ENCODE peak calls at places on chromosomes 6 and 20, in eight cellular contexts. One of them, this sample, is unnamed.

GRCh38 chr6:5626727-5627426 is 365.6 kb downstream of the FARS2 start:
- DNase-seq in ascending aorta: no peak
- DNase-seq in HT-29: no peak
- DNase-seq in stimulated activated CD8-positive, alpha-beta memory T cell treated with anti-CD3 and anti-CD28 coated beads, Interleukin-4, amount 100 ng/mL, for 1 hour: no peak
- DNase-seq in CD8-positive, alpha-beta memory T cell: no peak
- DNase-seq in frontal cortex: no peak
- DNase-seq in DMS153: no peak
- DNase-seq in stromal cell of bone marrow: no peak
- DNase-seq in this sample: no peak

GRCh38 chr6:14784596-14785360 is 461.1 kb upstream of the JARID2 start:
- DNase-seq in HT-29: no peak
- DNase-seq in stromal cell of bone marrow: no peak
- DNase-seq in ascending aorta: no peak
- DNase-seq in DMS153: peak; percentile 88
- DNase-seq in CD8-positive, alpha-beta memory T cell: no peak
- DNase-seq in frontal cortex: no peak
- DNase-seq in stimulated activated CD8-positive, alpha-beta memory T cell treated with anti-CD3 and anti-CD28 coated beads, Interleukin-4, amount 100 ng/mL, for 1 hour: no peak
- DNase-seq in this sample: no peak

GRCh38 chr20:51529027-51529749 is 13.3 kb downstream of the NFATC2 start:
- DNase-seq in CD8-positive, alpha-beta memory T cell: peak; percentile 68
- DNase-seq in ascending aorta: no peak
- DNase-seq in DMS153: no peak
- DNase-seq in HT-29: no peak
- DNase-seq in frontal cortex: no peak
- DNase-seq in stimulated activated CD8-positive, alpha-beta memory T cell treated with anti-CD3 and anti-CD28 coated beads, Interleukin-4, amount 100 ng/mL, for 1 hour: peak; percentile 34
- DNase-seq in stromal cell of bone marrow: peak; percentile 54
- DNase-seq in this sample: no peak

GRCh38 chr6:165680975-165681374 is 17.9 kb upstream of the PDE10A start:
- DNase-seq in DMS153: no peak
- DNase-seq in frontal cortex: no peak
- DNase-seq in CD8-positive, alpha-beta memory T cell: no peak
- DNase-seq in stromal cell of bone marrow: no peak
- DNase-seq in ascending aorta: no peak
- DNase-seq in HT-29: no peak
- DNase-seq in stimulated activated CD8-positive, alpha-beta memory T cell treated with anti-CD3 and anti-CD28 coated beads, Interleukin-4, amount 100 ng/mL, for 1 hour: no peak
- DNase-seq in this sample: no peak

GRCh38 chr6:99821164-99821563 is 172.9 kb downstream of the MCHR2 start:
- DNase-seq in DMS153: no peak
- DNase-seq in HT-29: no peak
- DNase-seq in stimulated activated CD8-positive, alpha-beta memory T cell treated with anti-CD3 and anti-CD28 coated beads, Interleukin-4, amount 100 ng/mL, for 1 hour: no peak
- DNase-seq in frontal cortex: no peak
- DNase-seq in stromal cell of bone marrow: no peak
- DNase-seq in ascending aorta: no peak
- DNase-seq in CD8-positive, alpha-beta memory T cell: no peak
- DNase-seq in this sample: no peak

GRCh38 chr20:37007898-37008649 is 56.6 kb upstream of the SAMHD1 start:
- DNase-seq in stromal cell of bone marrow: peak; percentile 18
- DNase-seq in CD8-positive, alpha-beta memory T cell: peak; percentile 58
- DNase-seq in stimulated activated CD8-positive, alpha-beta memory T cell treated with anti-CD3 and anti-CD28 coated beads, Interleukin-4, amount 100 ng/mL, for 1 hour: no peak
- DNase-seq in ascending aorta: no peak
- DNase-seq in frontal cortex: no peak
- DNase-seq in DMS153: no peak
- DNase-seq in HT-29: peak; percentile 30
- DNase-seq in this sample: no peak

GRCh38 chr6:328184-328670 is 35.9 kb downstream of the DUSP22 start:
- DNase-seq in CD8-positive, alpha-beta memory T cell: no peak
- DNase-seq in stromal cell of bone marrow: peak; percentile 91
- DNase-seq in frontal cortex: no peak
- DNase-seq in stimulated activated CD8-positive, alpha-beta memory T cell treated with anti-CD3 and anti-CD28 coated beads, Interleukin-4, amount 100 ng/mL, for 1 hour: no peak
- DNase-seq in DMS153: no peak
- DNase-seq in HT-29: no peak
- DNase-seq in ascending aorta: no peak
- DNase-seq in this sample: no peak

GRCh38 chr6:168951224-168951616 is 302.4 kb downstream of the THBS2 start:
- DNase-seq in DMS153: no peak
- DNase-seq in ascending aorta: no peak
- DNase-seq in CD8-positive, alpha-beta memory T cell: no peak
- DNase-seq in frontal cortex: no peak
- DNase-seq in HT-29: no peak
- DNase-seq in stimulated activated CD8-positive, alpha-beta memory T cell treated with anti-CD3 and anti-CD28 coated beads, Interleukin-4, amount 100 ng/mL, for 1 hour: no peak
- DNase-seq in stromal cell of bone marrow: no peak
- DNase-seq in this sample: no peak

GRCh38 chr6:8177721-8178120 is 75.4 kb upstream of the EEF1E1 start:
- DNase-seq in stromal cell of bone marrow: no peak
- DNase-seq in frontal cortex: no peak
- DNase-seq in HT-29: no peak
- DNase-seq in DMS153: no peak
- DNase-seq in CD8-positive, alpha-beta memory T cell: no peak
- DNase-seq in ascending aorta: no peak
- DNase-seq in stimulated activated CD8-positive, alpha-beta memory T cell treated with anti-CD3 and anti-CD28 coated beads, Interleukin-4, amount 100 ng/mL, for 1 hour: no peak
- DNase-seq in this sample: no peak